ENCODE peak calls at places on chromosome 11, in seven cellular contexts. S is neuronal stem cell, X is trophoblast cell, V is IMR-90, J is H9, Z is mesenchymal stem cell, M is H1. I is an unnamed sample. For H3K4me1, the result is how much of the 10 kb centered on the place peaks cover.

GRCh38 chr11:71928739-71929443 is at the start of gene RNF121:
- DNase-seq in S (peak), X (peak), V (peak), J (peak), Z (peak), M (peak), I (peak)

GRCh38 chr11:95577716-95578460 is 211.7 kb downstream of the FAM76B start:
- DNase-seq in S (no peak), X (no peak), V (peak), J (no peak), Z (peak), M (no peak), I (peak)

GRCh38 chr11:117122546-117122945 is 21.5 kb upstream of the PAFAH1B2 start:
- DNase-seq in S (no peak), X (no peak), V (no peak), J (no peak), Z (peak), M (no peak), I (no peak)

GRCh38 chr11:77201370-77201769 is 73.3 kb downstream of the MYO7A start:
- DNase-seq in S (no peak), X (no peak), V (no peak), J (no peak), Z (no peak), M (no peak), I (no peak)

GRCh38 chr11:86948733-86949132 is 6.5 kb downstream of the FZD4 start:
- DNase-seq in S (no peak), X (no peak), V (no peak), J (no peak), Z (no peak), M (no peak), I (no peak)

GRCh38 chr11:122523841-122524531 is 131.5 kb upstream of the UBASH3B start:
- DNase-seq in S (no peak), X (no peak), V (no peak), J (peak), Z (no peak), M (peak), I (peak)

GRCh38 chr11:34380696-34381095 is 22.9 kb upstream of the ABTB2 start:
- DNase-seq in S (no peak), X (no peak), V (peak), J (no peak), Z (peak), M (no peak), I (no peak)

GRCh38 chr11:43376594-43376993 is 17.9 kb downstream of the TTC17 start:
- DNase-seq in S (no peak), X (no peak), V (peak), J (no peak), Z (peak), M (no peak), I (no peak)

GRCh38 chr11:17918049-17918605 is 94.7 kb downstream of the SERGEF start:
- DNase-seq in S (no peak), X (peak), V (no peak), J (peak), Z (no peak), M (no peak), I (no peak)

GRCh38 chr11:63802637-63803414 is 10.4 kb upstream of the SPINDOC start:
- DNase-seq in S (peak), X (peak), V (peak), J (no peak), Z (peak), M (no peak), I (peak)

GRCh38 chr11:67510023-67510345 is 2.0 kb upstream of the CDK2AP2 start:
- DNase-seq in S (no peak), X (no peak), V (peak), J (no peak), Z (peak), M (no peak), I (no peak)

GRCh38 chr11:88555829-88556202 is 218.3 kb upstream of the CTSC start:
- DNase-seq in S (no peak), X (no peak), V (peak), J (no peak), Z (peak), M (no peak), I (no peak)

GRCh38 chr11:1557168-1557884 is 14.7 kb downstream of the DUSP8 start:
- DNase-seq in S (no peak), X (no peak), V (no peak), J (peak), Z (no peak), M (no peak), I (no peak)

GRCh38 chr11:64765291-64765803 is 5.6 kb upstream of the PYGM start:
- DNase-seq in S (no peak), X (no peak), V (no peak), J (peak), Z (no peak), M (no peak), I (no peak)

GRCh38 chr11:102494216-102494615 is 36.3 kb downstream of the MMP7 start:
- DNase-seq in S (no peak), X (peak), V (peak), J (no peak), Z (no peak), M (no peak), I (no peak)

GRCh38 chr11:35588627-35589026 is 29.6 kb upstream of the FJX1 start:
- DNase-seq in S (no peak), X (peak), V (peak), J (no peak), Z (peak), M (no peak), I (no peak)

GRCh38 chr11:64713781-64714363 is 9.1 kb downstream of the NRXN2 start:
- DNase-seq in S (no peak), X (no peak), V (no peak), J (peak), Z (no peak), M (peak), I (peak)

GRCh38 chr11:13463779-13464290 is 813 bp upstream of the BTBD10 start:
- DNase-seq in S (no peak), X (peak), V (no peak), J (no peak), Z (no peak), M (no peak), I (peak)

GRCh38 chr11:134050541-134051383 is 18.1 kb upstream of the JAM3 start:
- DNase-seq in S (peak), X (peak), V (peak), J (peak), Z (peak), M (peak), I (no peak)

GRCh38 chr11:60855726-60856633 is at the start of gene PTGDR2:
- DNase-seq in S (no peak), X (no peak), V (no peak), J (no peak), Z (no peak), M (no peak), I (no peak)

GRCh38 chr11:8281266-8281665 is 17.6 kb upstream of the LMO1 start:
- DNase-seq in S (no peak), X (no peak), V (no peak), J (no peak), Z (no peak), M (peak), I (no peak)

GRCh38 chr11:626475-627272 is at the start of gene SCT:
- DNase-seq in S (no peak), X (no peak), V (no peak), J (peak), Z (no peak), M (no peak), I (no peak)

GRCh38 chr11:64201524-64201923 is 5.0 kb upstream of the FERMT3 start:
- DNase-seq in S (no peak), X (no peak), V (no peak), J (no peak), Z (no peak), M (no peak), I (no peak)

GRCh38 chr11:2825261-2825885 is 60.2 kb downstream of the CDKN1C start:
- DNase-seq in S (no peak), X (peak), V (peak), J (no peak), Z (peak), M (no peak), I (no peak)

GRCh38 chr11:48237727-48238126 is 7.2 kb upstream of the OR4X2 start:
- DNase-seq in S (no peak), X (no peak), V (no peak), J (no peak), Z (no peak), M (no peak), I (no peak)

GRCh38 chr11:65786008-65786785 is 666 bp upstream of the OVOL1 start:
- DNase-seq in S (no peak), X (peak), V (no peak), J (peak), Z (no peak), M (peak), I (no peak)

GRCh38 chr11:132186193-132186592 is 815.8 kb downstream of the NTM start:
- DNase-seq in S (no peak), X (no peak), V (no peak), J (no peak), Z (no peak), M (no peak), I (no peak)

GRCh38 chr11:126060651-126061220 is 1.9 kb downstream of the CDON start:
- DNase-seq in S (no peak), X (no peak), V (no peak), J (no peak), Z (no peak), M (no peak), I (no peak)

GRCh38 chr11:65221026-65221425 is 39.3 kb downstream of the CAPN1 start:
- DNase-seq in S (no peak), X (no peak), V (no peak), J (peak), Z (no peak), M (no peak), I (no peak)

GRCh38 chr11:21133722-21134121 is 464.3 kb downstream of the NELL1 start:
- DNase-seq in S (no peak), X (no peak), V (no peak), J (no peak), Z (no peak), M (no peak), I (no peak)
- H3K27ac ChIP-seq in S (no peak), X (no peak), V (no peak), J (no peak), Z (no peak), M (no peak), I (no peak)

GRCh38 chr11:5235364-5236095 is 1.2 kb upstream of the HBD start:
- DNase-seq in S (no peak), X (no peak), V (no peak), J (no peak), Z (no peak), M (no peak), I (no peak)
- H3K23ac ChIP-seq in S (no peak), X (no peak), V (no peak), J (no peak), Z (no peak), M (no peak), I (no peak)

GRCh38 chr11:128550261-128550821 is 37.0 kb downstream of the ETS1 start:
- DNase-seq in S (no peak), X (peak), V (no peak), J (no peak), Z (no peak), M (no peak), I (no peak)
- H3K4me1 ChIP-seq in S (under half), X (under half), V (under half), J (under half), Z (under half), M (under half), I (under half)

DNA sequence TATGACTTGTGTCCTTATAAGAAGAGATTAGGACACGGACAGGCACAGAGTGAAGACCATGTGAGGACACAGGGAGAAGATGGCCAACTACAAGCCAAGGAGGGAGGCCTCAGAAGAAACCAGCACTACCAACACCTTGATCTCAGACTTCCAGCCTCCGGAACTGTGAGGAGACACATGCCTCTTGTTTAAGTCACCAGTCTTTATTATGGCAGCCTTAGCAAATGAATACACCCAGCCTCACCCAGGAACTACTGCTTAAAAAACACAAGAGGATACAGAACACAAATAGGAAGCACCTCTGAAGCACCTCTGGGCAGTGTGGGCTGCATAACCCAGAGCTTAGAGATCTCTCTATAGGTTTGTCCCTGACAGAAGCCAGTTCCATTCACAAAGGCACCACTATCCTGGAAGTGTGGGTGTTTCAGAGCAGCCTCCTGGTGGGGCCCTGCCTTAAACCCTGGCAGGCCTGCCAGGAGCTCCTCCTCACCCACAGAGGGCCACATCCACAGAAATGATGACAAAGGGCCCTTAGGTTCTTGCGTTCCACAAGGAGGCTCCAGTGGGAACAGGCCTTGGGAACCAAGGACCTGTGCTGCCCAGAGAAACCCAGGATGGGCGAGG is 58.8 kb downstream of the CHRDL2 start:
- DNase-seq in S (no peak), X (no peak), V (no peak), J (no peak), Z (no peak), M (no peak), I (no peak)
- H3K27ac ChIP-seq in S (no peak), X (no peak), V (peak), J (no peak), Z (no peak), M (no peak), I (no peak)

GRCh38 chr11:59358595-59358994 is at the start of gene OR5AN1:
- DNase-seq in S (no peak), X (no peak), V (no peak), J (no peak), Z (no peak), M (no peak), I (no peak)

GRCh38 chr11:59358020-59358419 is 675 bp upstream of the OR5AN1 start:
- DNase-seq in S (no peak), X (no peak), V (no peak), J (no peak), Z (no peak), M (no peak), I (no peak)

DNA sequence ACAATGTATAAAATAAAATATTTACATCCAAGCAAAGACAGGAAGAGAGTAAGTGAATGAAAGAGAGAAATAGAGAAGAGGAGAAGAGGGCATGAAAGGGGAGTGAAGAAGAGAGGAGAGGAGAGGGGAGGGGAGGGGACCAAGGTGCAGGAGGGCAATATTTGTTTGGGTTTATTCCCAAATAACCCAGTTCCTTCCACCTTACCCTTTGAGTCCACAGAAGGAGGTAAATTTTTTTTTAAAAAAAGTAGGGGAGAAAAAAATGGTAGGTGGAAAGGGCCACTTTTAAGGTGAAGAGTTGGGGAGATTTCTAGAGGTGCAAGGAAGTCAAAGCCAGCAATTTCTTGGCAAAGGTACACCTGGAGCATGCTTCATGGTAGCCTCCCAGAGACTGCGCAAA is 2.1 kb upstream of the OR5AN1 start:
- DNase-seq in S (no peak), X (no peak), V (no peak), J (no peak), Z (no peak), M (no peak), I (no peak)
- H3K23ac ChIP-seq in S (no peak), X (no peak), V (no peak), J (no peak), Z (no peak), M (no peak), I (no peak)